ENCODE peak calls at places on chromosomes 2 and 18, in six cellular contexts. S, A, U, D, B and F are unnamed samples. For H3K4me1, the result is how much of the 10 kb centered on the place peaks cover.

GRCh38 chr18:34834897-34835296 is 124.8 kb downstream of the DTNA start:
- DNase-seq in S (no peak), A (no peak), U (no peak), D (peak), B (no peak), F (no peak)

GRCh38 chr18:5317186-5317585 is 21.7 kb upstream of the ZBTB14 start:
- DNase-seq in S (no peak), A (no peak), U (no peak), D (peak), B (no peak), F (no peak)

GRCh38 chr2:149562304-149562703 is 25.3 kb downstream of the MMADHC start:
- DNase-seq in S (peak), A (no peak), U (no peak), D (peak), B (no peak), F (peak)

GRCh38 chr18:40577255-40577654 is 1377.8 kb upstream of the PIK3C3 start:
- DNase-seq in S (no peak), A (no peak), U (no peak), D (peak), B (no peak), F (no peak)

GRCh38 chr2:54572636-54573531 is 116.8 kb downstream of the SPTBN1 start:
- DNase-seq in S (no peak), A (peak), U (no peak), D (no peak), B (no peak), F (no peak)

GRCh38 chr2:38722271-38723115 is 28.7 kb downstream of the SRSF7 start:
- DNase-seq in S (no peak), A (no peak), U (no peak), D (no peak), B (no peak), F (no peak)

GRCh38 chr2:226427538-226428307 is 371.9 kb downstream of the IRS1 start:
- DNase-seq in S (peak), A (no peak), U (no peak), D (peak), B (no peak), F (no peak)

GRCh38 chr2:8332646-8333045 is 349.2 kb upstream of the ID2 start:
- DNase-seq in S (no peak), A (no peak), U (no peak), D (no peak), B (no peak), F (no peak)

GRCh38 chr2:193518061-193518817 is 1323.5 kb upstream of the TMEFF2 start:
- DNase-seq in S (no peak), A (no peak), U (no peak), D (peak), B (no peak), F (peak)

GRCh38 chr2:20196053-20196880 is 28.7 kb downstream of the SDC1 start:
- DNase-seq in S (no peak), A (no peak), U (peak), D (no peak), B (no peak), F (no peak)

GRCh38 chr2:31141513-31141912 is 3.3 kb upstream of the GALNT14 start:
- DNase-seq in S (no peak), A (no peak), U (no peak), D (peak), B (no peak), F (no peak)

GRCh38 chr18:55779711-55780590 is 192.0 kb upstream of the TCF4 start:
- DNase-seq in S (peak), A (no peak), U (peak), D (peak), B (no peak), F (peak)

GRCh38 chr2:66577331-66578041 is 142.6 kb downstream of the MEIS1 start:
- DNase-seq in S (no peak), A (no peak), U (no peak), D (no peak), B (no peak), F (no peak)

GRCh38 chr2:68294913-68295312 is 24.8 kb downstream of the CNRIP1 start:
- DNase-seq in S (no peak), A (no peak), U (no peak), D (no peak), B (no peak), F (no peak)

GRCh38 chr2:126837926-126838717 is 60.6 kb upstream of the TEX51 start:
- DNase-seq in S (no peak), A (no peak), U (no peak), D (no peak), B (no peak), F (no peak)

GRCh38 chr2:174826051-174826450 is 61.8 kb upstream of the CHRNA1 start:
- DNase-seq in S (no peak), A (no peak), U (no peak), D (peak), B (no peak), F (peak)

GRCh38 chr2:158969717-158970521 is 1.5 kb downstream of the TANC1 start:
- DNase-seq in S (peak), A (no peak), U (peak), D (peak), B (no peak), F (peak)

GRCh38 chr2:62309465-62310091 is 113.7 kb downstream of the B3GNT2 start:
- DNase-seq in S (peak), A (peak), U (no peak), D (no peak), B (peak), F (no peak)

GRCh38 chr18:79447703-79448367 is 52.1 kb downstream of the NFATC1 start:
- DNase-seq in S (no peak), A (no peak), U (no peak), D (no peak), B (no peak), F (peak)

GRCh38 chr2:235799281-235799680 is 305.4 kb downstream of the AGAP1 start:
- DNase-seq in S (no peak), A (no peak), U (no peak), D (no peak), B (no peak), F (no peak)

GRCh38 chr2:26710743-26711456 is 18.4 kb downstream of the KCNK3 start:
- DNase-seq in S (no peak), A (no peak), U (no peak), D (no peak), B (no peak), F (peak)

GRCh38 chr18:79947054-79947755 is 4.2 kb downstream of the SLC66A2 start:
- DNase-seq in S (no peak), A (no peak), U (peak), D (peak), B (no peak), F (peak)

GRCh38 chr18:8142932-8143331 is 466.3 kb upstream of the RAB12 start:
- DNase-seq in S (peak), A (no peak), U (no peak), D (no peak), B (no peak), F (no peak)

GRCh38 chr2:208239770-208240493 is 14.9 kb downstream of the IDH1 start:
- DNase-seq in S (no peak), A (no peak), U (no peak), D (no peak), B (no peak), F (no peak)

GRCh38 chr2:11863103-11863502 is 116.7 kb downstream of the LPIN1 start:
- DNase-seq in S (no peak), A (no peak), U (no peak), D (no peak), B (no peak), F (no peak)

GRCh38 chr2:9144047-9144446 is 62.6 kb upstream of the ASAP2 start:
- DNase-seq in S (no peak), A (no peak), U (no peak), D (no peak), B (no peak), F (no peak)

GRCh38 chr2:158725496-158725895 is 69.6 kb upstream of the DAPL1 start:
- DNase-seq in S (no peak), A (no peak), U (no peak), D (no peak), B (no peak), F (no peak)

GRCh38 chr18:32301976-32302743 is 112.3 kb downstream of the MEP1B start:
- DNase-seq in S (peak), A (no peak), U (no peak), D (peak), B (no peak), F (peak)

GRCh38 chr2:64865831-64866146 is 123.4 kb upstream of the SLC1A4 start:
- DNase-seq in S (no peak), A (no peak), U (no peak), D (no peak), B (no peak), F (no peak)

GRCh38 chr18:58045265-58046086 is 1.4 kb downstream of the NEDD4L start:
- DNase-seq in S (peak), A (peak), U (peak), D (peak), B (no peak), F (peak)

GRCh38 chr18:38651736-38652135 is 1086.1 kb upstream of the CELF4 start:
- DNase-seq in S (no peak), A (no peak), U (no peak), D (no peak), B (no peak), F (no peak)

GRCh38 chr2:106996136-106996769 is 110.3 kb upstream of the ST6GAL2 start:
- DNase-seq in S (no peak), A (no peak), U (no peak), D (no peak), B (no peak), F (no peak)

GRCh38 chr2:64201086-64201627 is 56.9 kb upstream of the PELI1 start:
- DNase-seq in S (no peak), A (no peak), U (no peak), D (peak), B (no peak), F (peak)

GRCh38 chr18:31041346-31042067 is 1.0 kb downstream of the DSC3 start:
- DNase-seq in S (peak), A (no peak), U (peak), D (no peak), B (no peak), F (peak)

GRCh38 chr2:9974344-9974743 is 22.9 kb downstream of the GRHL1 start:
- DNase-seq in S (no peak), A (no peak), U (no peak), D (no peak), B (no peak), F (no peak)

GRCh38 chr2:231936491-231936890 is 10.3 kb upstream of the NPPC start:
- DNase-seq in S (no peak), A (no peak), U (no peak), D (no peak), B (no peak), F (no peak)

DNA sequence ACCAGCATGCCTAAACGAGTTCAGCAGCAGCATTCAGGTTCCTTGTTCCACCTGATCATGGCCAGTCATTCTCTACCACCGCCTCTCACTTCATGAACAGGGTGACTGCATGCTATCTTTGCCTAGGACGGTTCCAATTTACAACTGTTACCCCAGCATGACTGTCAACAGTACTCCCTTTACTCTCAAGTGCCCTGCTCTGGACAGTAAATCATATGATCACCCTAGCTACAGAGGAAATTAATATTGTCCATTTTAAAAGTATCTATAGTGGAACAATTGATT is 25.7 kb downstream of the MGAT4A start:
- DNase-seq in S (no peak), A (no peak), U (no peak), D (no peak), B (no peak), F (no peak)
- H3K4me1 ChIP-seq in S (under half), A (half or more), U (half or more), D (under half), B (under half), F (under half)

DNA sequence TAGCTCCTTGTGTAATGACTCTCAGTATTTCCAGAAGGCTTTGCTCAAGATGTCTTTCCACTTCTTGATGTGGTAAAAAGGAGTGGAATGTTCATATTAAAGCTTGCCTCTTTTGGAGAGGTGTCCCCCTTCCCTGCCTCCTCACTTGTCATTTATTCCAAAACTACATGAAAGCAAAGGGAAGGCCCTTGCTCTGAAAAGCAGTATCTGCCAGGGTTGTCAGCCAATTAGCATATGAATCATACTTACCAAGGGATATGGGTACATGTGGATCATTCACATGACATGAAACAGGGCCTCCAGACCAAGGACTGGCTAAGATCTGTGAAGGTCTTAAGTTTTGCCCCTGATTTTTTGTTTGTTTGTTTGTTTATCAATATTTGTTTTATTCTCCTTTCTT is 31.3 kb downstream of the ANXA4 start:
- DNase-seq in S (no peak), A (no peak), U (no peak), D (peak), B (no peak), F (peak)
- H3K4me1 ChIP-seq in S (under half), A (under half), U (half or more), D (under half), B (under half), F (under half)

GRCh38 chr2:121777699-121778058 is 22.2 kb downstream of the TSN start:
- DNase-seq in S (no peak), A (no peak), U (no peak), D (peak), B (no peak), F (no peak)
- H3K4me1 ChIP-seq in S (under half), A (under half), U (under half), D (under half), B (under half), F (under half)

GRCh38 chr2:85525029-85525428 is 13.9 kb upstream of the MAT2A start:
- DNase-seq in S (no peak), A (no peak), U (no peak), D (no peak), B (no peak), F (no peak)
- H3K4me1 ChIP-seq in S (under half), A (under half), U (under half), D (under half), B (under half), F (under half)

GRCh38 chr18:70380915-70381896 is 92.4 kb downstream of the SOCS6 start:
- DNase-seq in S (no peak), A (no peak), U (no peak), D (no peak), B (no peak), F (no peak)
- H3K4me1 ChIP-seq in S (under half), A (under half), U (under half), D (under half), B (under half), F (under half)

DNA sequence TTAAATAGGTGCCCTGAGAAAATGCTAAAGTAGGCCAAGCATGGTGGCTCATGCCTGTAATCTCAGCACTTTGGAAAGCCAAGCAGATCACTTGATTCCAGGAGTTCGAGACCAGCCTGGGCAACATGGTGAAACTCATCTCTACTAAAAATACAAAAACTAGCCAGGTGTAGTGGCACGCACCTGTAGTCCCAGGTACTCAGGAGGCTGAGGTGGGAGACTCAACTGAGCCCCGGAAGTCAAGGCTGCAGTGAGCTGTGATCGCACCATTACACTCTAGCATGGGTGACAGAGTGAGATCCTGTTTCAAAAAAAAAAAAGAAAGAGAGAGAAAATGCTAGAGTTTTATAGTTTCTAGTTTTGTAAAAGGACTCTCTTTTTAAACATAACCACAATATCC is 12.0 kb downstream of the ANKRD44 start:
- DNase-seq in S (no peak), A (no peak), U (no peak), D (no peak), B (no peak), F (no peak)
- H3K4me1 ChIP-seq in S (under half), A (half or more), U (under half), D (under half), B (half or more), F (under half)

DNA sequence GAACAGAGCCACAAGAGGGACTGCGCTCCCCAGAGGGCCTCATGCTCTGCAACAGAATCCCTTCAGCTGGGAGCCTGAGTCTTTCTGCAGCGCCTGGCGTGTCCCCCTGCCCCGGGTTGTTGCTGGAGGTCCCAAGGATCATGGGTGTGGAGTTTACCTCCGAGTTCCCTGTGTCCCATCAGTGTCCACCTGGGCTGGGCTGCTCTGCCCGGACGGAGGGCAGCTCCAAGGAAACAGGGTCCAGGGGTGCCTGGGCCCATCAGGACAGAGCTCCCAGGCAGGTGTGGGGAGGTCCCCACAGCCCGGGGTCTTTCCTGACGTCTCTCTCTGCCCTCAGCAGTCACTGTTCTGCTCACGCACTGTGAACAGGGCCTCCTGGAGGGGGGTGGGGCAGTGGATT is 63.5 kb downstream of the EMILIN2 start:
- DNase-seq in S (no peak), A (no peak), U (no peak), D (no peak), B (no peak), F (no peak)
- H3K4me1 ChIP-seq in S (under half), A (under half), U (under half), D (under half), B (under half), F (under half)

GRCh38 chr2:100764430-100764829 is 55.5 kb upstream of the NPAS2 start:
- DNase-seq in S (no peak), A (no peak), U (no peak), D (no peak), B (no peak), F (no peak)

GRCh38 chr2:100757621-100758394 is 62.1 kb upstream of the NPAS2 start:
- DNase-seq in S (no peak), A (no peak), U (no peak), D (peak), B (no peak), F (no peak)

GRCh38 chr2:100765481-100765880 is 54.5 kb upstream of the NPAS2 start:
- DNase-seq in S (no peak), A (no peak), U (no peak), D (no peak), B (no peak), F (no peak)

GRCh38 chr2:100759901-100760300 is 60.0 kb upstream of the NPAS2 start:
- DNase-seq in S (no peak), A (no peak), U (no peak), D (peak), B (no peak), F (no peak)

GRCh38 chr2:100761365-100761764 is 58.6 kb upstream of the NPAS2 start:
- DNase-seq in S (no peak), A (no peak), U (no peak), D (no peak), B (no peak), F (no peak)
- H3K4me1 ChIP-seq in S (under half), A (under half), U (under half), D (under half), B (under half), F (under half)

GRCh38 chr2:46798041-46798440 is 117.6 kb downstream of the MCFD2 start:
- DNase-seq in S (no peak), A (no peak), U (no peak), D (no peak), B (no peak), F (no peak)
- H3K4me1 ChIP-seq in S (under half), A (under half), U (under half), D (under half), B (under half), F (half or more)